ENCODE peak calls at places on chromosome 15, in five cellular contexts. D is mucosa of gallbladder, O is IMR-90, M is PC-3, Z is ovary. L is an unnamed sample.

GRCh38 chr15:77510066-77511044 is 89.7 kb downstream of the HMG20A start:
- DNase-seq in D (no peak), O (no peak), M (no peak), Z (peak), L (no peak)

GRCh38 chr15:56996746-56997470 is 78.5 kb downstream of the TCF12 start:
- DNase-seq in D (no peak), O (no peak), M (no peak), Z (no peak), L (no peak)

GRCh38 chr15:78060232-78060631 is 17.3 kb downstream of the TBC1D2B start:
- DNase-seq in D (no peak), O (no peak), M (no peak), Z (no peak), L (peak)

GRCh38 chr15:68641376-68641775 is 62.6 kb downstream of the CORO2B start:
- DNase-seq in D (no peak), O (no peak), M (no peak), Z (no peak), L (no peak)

GRCh38 chr15:31257286-31257685 is 69.3 kb upstream of the KLF13 start:
- DNase-seq in D (no peak), O (no peak), M (no peak), Z (no peak), L (no peak)

GRCh38 chr15:86644319-86644718 is 564.6 kb downstream of the AGBL1 start:
- DNase-seq in D (no peak), O (no peak), M (peak), Z (no peak), L (no peak)

GRCh38 chr15:26712350-26712749 is 60.5 kb downstream of the GABRB3 start:
- DNase-seq in D (no peak), O (no peak), M (no peak), Z (no peak), L (no peak)

GRCh38 chr15:74680461-74680860 is 15.4 kb downstream of the EDC3 start:
- DNase-seq in D (no peak), O (peak), M (no peak), Z (no peak), L (no peak)

GRCh38 chr15:41695750-41696436 is 35.7 kb downstream of the MGA start:
- DNase-seq in D (peak), O (peak), M (peak), Z (no peak), L (peak)

GRCh38 chr15:65266469-65266868 is 20.2 kb downstream of the PARP16 start:
- DNase-seq in D (no peak), O (no peak), M (no peak), Z (no peak), L (no peak)

GRCh38 chr15:62456011-62456920 is 291.2 kb upstream of the C2CD4B start:
- DNase-seq in D (no peak), O (peak), M (peak), Z (no peak), L (no peak)

GRCh38 chr15:72758195-72758594 is 25.4 kb downstream of the ADPGK start:
- DNase-seq in D (no peak), O (peak), M (peak), Z (no peak), L (peak)

GRCh38 chr15:78449220-78449999 is 11.4 kb downstream of the IREB2 start:
- DNase-seq in D (no peak), O (no peak), M (no peak), Z (no peak), L (no peak)

GRCh38 chr15:65312400-65312916 is 8.0 kb downstream of the RNU5B-1 start:
- DNase-seq in D (no peak), O (no peak), M (no peak), Z (peak), L (no peak)

GRCh38 chr15:94001113-94001919 is 230.0 kb upstream of the MCTP2 start:
- DNase-seq in D (no peak), O (no peak), M (no peak), Z (no peak), L (no peak)

GRCh38 chr15:51731549-51732267 is 5.7 kb downstream of the LYSMD2 start:
- DNase-seq in D (peak), O (peak), M (no peak), Z (no peak), L (peak)

GRCh38 chr15:95495033-95495541 is 835.4 kb upstream of the NR2F2 start:
- DNase-seq in D (no peak), O (no peak), M (no peak), Z (peak), L (no peak)

GRCh38 chr15:48604567-48604966 is 40.9 kb downstream of the FBN1 start:
- DNase-seq in D (no peak), O (peak), M (no peak), Z (no peak), L (no peak)

GRCh38 chr15:79673416-79674123 is 223.2 kb downstream of the MTHFS start:
- DNase-seq in D (no peak), O (peak), M (peak), Z (no peak), L (no peak)

GRCh38 chr15:87858651-87859050 is 397.9 kb downstream of the NTRK3 start:
- DNase-seq in D (no peak), O (no peak), M (no peak), Z (no peak), L (no peak)

GRCh38 chr15:79168922-79169322 is 78.3 kb upstream of the RASGRF1 start:
- DNase-seq in D (peak), O (no peak), M (peak), Z (no peak), L (peak)

GRCh38 chr15:68020685-68021084 is 33.4 kb upstream of the PIAS1 start:
- DNase-seq in D (no peak), O (no peak), M (no peak), Z (no peak), L (no peak)

GRCh38 chr15:90177012-90177411 is 24.1 kb upstream of the SEMA4B start:
- DNase-seq in D (no peak), O (no peak), M (no peak), Z (no peak), L (no peak)

GRCh38 chr15:99101501-99101900 is 3.4 kb upstream of the SYNM start:
- DNase-seq in D (no peak), O (no peak), M (no peak), Z (no peak), L (no peak)

GRCh38 chr15:45664451-45664850 is 29.6 kb downstream of the SQOR start:
- DNase-seq in D (no peak), O (peak), M (no peak), Z (no peak), L (no peak)

GRCh38 chr15:42385206-42385979 is 26.1 kb downstream of the CAPN3 start:
- DNase-seq in D (no peak), O (peak), M (peak), Z (no peak), L (peak)

GRCh38 chr15:71685420-71685993 is 124.8 kb upstream of the NR2E3 start:
- DNase-seq in D (no peak), O (no peak), M (peak), Z (no peak), L (no peak)

GRCh38 chr15:71296032-71296686 is 180.9 kb downstream of the THSD4 start:
- DNase-seq in D (no peak), O (peak), M (peak), Z (no peak), L (peak)